ENCODE peak calls at places on chromosome 13, in seven cellular contexts. One of them, this sample, is unnamed.
A peak's percentile ranks its signal among the peaks of the same experiment; 100 is the strongest.

GRCh38 chr13:58620171-58620570 is 988.6 kb downstream of the PCDH17 start:
- DNase-seq in neural crest cell: no peak
- DNase-seq in AG09319: no peak
- DNase-seq in CD8-positive, alpha-beta T cell: no peak
- DNase-seq in OCI-LY7: no peak
- DNase-seq in cardiac muscle cell: no peak
- DNase-seq in astrocyte of the spinal cord: no peak
- DNase-seq in this sample: no peak

GRCh38 chr13:75305057-75305456 is 176.9 kb downstream of the TBC1D4 start:
- DNase-seq in neural crest cell: no peak
- DNase-seq in AG09319: no peak
- DNase-seq in astrocyte of the spinal cord: no peak
- DNase-seq in cardiac muscle cell: peak; percentile 31
- DNase-seq in CD8-positive, alpha-beta T cell: no peak
- DNase-seq in OCI-LY7: no peak
- DNase-seq in this sample: no peak

GRCh38 chr13:39676315-39676876 is 20.9 kb downstream of the COG6 start:
- DNase-seq in astrocyte of the spinal cord: peak; percentile 62
- DNase-seq in CD8-positive, alpha-beta T cell: no peak
- DNase-seq in neural crest cell: no peak
- DNase-seq in AG09319: no peak
- DNase-seq in OCI-LY7: peak; percentile 41
- DNase-seq in cardiac muscle cell: peak; percentile 60
- DNase-seq in this sample: no peak

GRCh38 chr13:79485014-79485441 is 4.1 kb downstream of the NDFIP2 start:
- DNase-seq in OCI-LY7: no peak
- DNase-seq in cardiac muscle cell: no peak
- DNase-seq in CD8-positive, alpha-beta T cell: no peak
- DNase-seq in neural crest cell: no peak
- DNase-seq in astrocyte of the spinal cord: peak; percentile 86
- DNase-seq in AG09319: no peak
- DNase-seq in this sample: no peak

GRCh38 chr13:74450525-74450845 is 316.3 kb upstream of the KLF12 start:
- DNase-seq in astrocyte of the spinal cord: no peak
- DNase-seq in OCI-LY7: no peak
- DNase-seq in CD8-positive, alpha-beta T cell: no peak
- DNase-seq in cardiac muscle cell: no peak
- DNase-seq in AG09319: no peak
- DNase-seq in neural crest cell: no peak
- DNase-seq in this sample: no peak

GRCh38 chr13:45847554-45848224 is 3.9 kb downstream of the SIAH3 start:
- DNase-seq in neural crest cell: no peak
- DNase-seq in astrocyte of the spinal cord: no peak
- DNase-seq in cardiac muscle cell: peak; percentile 60
- DNase-seq in AG09319: no peak
- DNase-seq in OCI-LY7: no peak
- DNase-seq in CD8-positive, alpha-beta T cell: peak; percentile 21
- DNase-seq in this sample: no peak

GRCh38 chr13:68232351-68233130 is 1002.4 kb upstream of the PCDH9 start:
- DNase-seq in neural crest cell: no peak
- DNase-seq in AG09319: no peak
- DNase-seq in OCI-LY7: no peak
- DNase-seq in cardiac muscle cell: no peak
- DNase-seq in CD8-positive, alpha-beta T cell: no peak
- DNase-seq in astrocyte of the spinal cord: peak; percentile 11
- DNase-seq in this sample: no peak

GRCh38 chr13:29758591-29759114 is 91.8 kb downstream of the UBL3 start:
- DNase-seq in AG09319: no peak
- DNase-seq in neural crest cell: no peak
- DNase-seq in CD8-positive, alpha-beta T cell: peak; percentile 7
- DNase-seq in cardiac muscle cell: no peak
- DNase-seq in astrocyte of the spinal cord: no peak
- DNase-seq in OCI-LY7: no peak
- DNase-seq in this sample: no peak

GRCh38 chr13:112233256-112233655 is 142.9 kb upstream of the SPACA7 start:
- DNase-seq in CD8-positive, alpha-beta T cell: no peak
- DNase-seq in AG09319: no peak
- DNase-seq in neural crest cell: no peak
- DNase-seq in OCI-LY7: no peak
- DNase-seq in astrocyte of the spinal cord: no peak
- DNase-seq in cardiac muscle cell: no peak
- DNase-seq in this sample: no peak

GRCh38 chr13:46622013-46622917 is 69.3 kb downstream of the LRCH1 start:
- DNase-seq in cardiac muscle cell: no peak
- DNase-seq in AG09319: no peak
- DNase-seq in OCI-LY7: peak; percentile 20
- DNase-seq in CD8-positive, alpha-beta T cell: no peak
- DNase-seq in neural crest cell: no peak
- DNase-seq in astrocyte of the spinal cord: no peak
- DNase-seq in this sample: no peak

GRCh38 chr13:50323440-50324070 is 308.3 kb downstream of the KCNRG start:
- DNase-seq in neural crest cell: no peak
- DNase-seq in CD8-positive, alpha-beta T cell: no peak
- DNase-seq in AG09319: peak; percentile 19
- DNase-seq in cardiac muscle cell: no peak
- DNase-seq in OCI-LY7: no peak
- DNase-seq in astrocyte of the spinal cord: peak; percentile 90
- DNase-seq in this sample: no peak

GRCh38 chr13:36979361-36980040 is 19.6 kb downstream of the ALG5 start:
- DNase-seq in cardiac muscle cell: no peak
- DNase-seq in OCI-LY7: no peak
- DNase-seq in CD8-positive, alpha-beta T cell: no peak
- DNase-seq in astrocyte of the spinal cord: no peak
- DNase-seq in neural crest cell: no peak
- DNase-seq in AG09319: peak; percentile 23
- DNase-seq in this sample: no peak

GRCh38 chr13:49421391-49421790 is 22.5 kb downstream of the CAB39L start:
- DNase-seq in cardiac muscle cell: peak; percentile 11
- DNase-seq in CD8-positive, alpha-beta T cell: peak; percentile 5
- DNase-seq in AG09319: no peak
- DNase-seq in OCI-LY7: peak; percentile 83
- DNase-seq in astrocyte of the spinal cord: no peak
- DNase-seq in neural crest cell: no peak
- DNase-seq in this sample: no peak

GRCh38 chr13:73984201-73984600 is 150.0 kb downstream of the KLF12 start:
- DNase-seq in cardiac muscle cell: no peak
- DNase-seq in neural crest cell: no peak
- DNase-seq in AG09319: no peak
- DNase-seq in astrocyte of the spinal cord: no peak
- DNase-seq in CD8-positive, alpha-beta T cell: no peak
- DNase-seq in OCI-LY7: no peak
- DNase-seq in this sample: no peak

GRCh38 chr13:49869514-49869913 is 66.6 kb downstream of the SPRYD7 start:
- DNase-seq in CD8-positive, alpha-beta T cell: no peak
- DNase-seq in AG09319: no peak
- DNase-seq in OCI-LY7: peak; percentile 38
- DNase-seq in neural crest cell: peak; percentile 6
- DNase-seq in cardiac muscle cell: peak; percentile 50
- DNase-seq in astrocyte of the spinal cord: peak; percentile 22
- DNase-seq in this sample: no peak

GRCh38 chr13:112558696-112559418 is 29.1 kb downstream of the TUBGCP3 start:
- DNase-seq in astrocyte of the spinal cord: no peak
- DNase-seq in neural crest cell: no peak
- DNase-seq in CD8-positive, alpha-beta T cell: no peak
- DNase-seq in AG09319: no peak
- DNase-seq in OCI-LY7: no peak
- DNase-seq in cardiac muscle cell: no peak
- DNase-seq in this sample: no peak

GRCh38 chr13:87680298-87680697 is 9.1 kb downstream of the SLITRK5 start:
- DNase-seq in cardiac muscle cell: no peak
- DNase-seq in neural crest cell: no peak
- DNase-seq in OCI-LY7: peak; percentile 81
- DNase-seq in CD8-positive, alpha-beta T cell: no peak
- DNase-seq in AG09319: no peak
- DNase-seq in astrocyte of the spinal cord: peak; percentile 9
- DNase-seq in this sample: no peak

GRCh38 chr13:113724780-113725315 is 34.2 kb upstream of the TMEM255B start:
- DNase-seq in AG09319: no peak
- DNase-seq in neural crest cell: peak; percentile 77
- DNase-seq in astrocyte of the spinal cord: peak; percentile 70
- DNase-seq in OCI-LY7: peak; percentile 2
- DNase-seq in cardiac muscle cell: peak; percentile 88
- DNase-seq in CD8-positive, alpha-beta T cell: peak; percentile 82
- DNase-seq in this sample: peak; percentile 88

GRCh38 chr13:48223016-48223385 is 10.0 kb upstream of the ITM2B start:
- DNase-seq in cardiac muscle cell: no peak
- DNase-seq in OCI-LY7: no peak
- DNase-seq in CD8-positive, alpha-beta T cell: no peak
- DNase-seq in neural crest cell: no peak
- DNase-seq in AG09319: no peak
- DNase-seq in astrocyte of the spinal cord: no peak
- DNase-seq in this sample: no peak

GRCh38 chr13:94664889-94665288 is 47.5 kb downstream of the SOX21 start:
- DNase-seq in cardiac muscle cell: no peak
- DNase-seq in OCI-LY7: no peak
- DNase-seq in astrocyte of the spinal cord: no peak
- DNase-seq in CD8-positive, alpha-beta T cell: no peak
- DNase-seq in neural crest cell: no peak
- DNase-seq in AG09319: no peak
- DNase-seq in this sample: no peak

GRCh38 chr13:69660155-69660554 is 447.5 kb upstream of the ATXN8OS start:
- DNase-seq in cardiac muscle cell: no peak
- DNase-seq in CD8-positive, alpha-beta T cell: no peak
- DNase-seq in OCI-LY7: peak; percentile 5
- DNase-seq in astrocyte of the spinal cord: no peak
- DNase-seq in neural crest cell: no peak
- DNase-seq in AG09319: no peak
- DNase-seq in this sample: no peak

GRCh38 chr13:91347996-91348905 is 764 bp downstream of the MIR17HG start:
- DNase-seq in OCI-LY7: peak; percentile 93
- DNase-seq in neural crest cell: peak; percentile 30
- DNase-seq in astrocyte of the spinal cord: no peak
- DNase-seq in AG09319: no peak
- DNase-seq in cardiac muscle cell: peak; percentile 91
- DNase-seq in CD8-positive, alpha-beta T cell: peak; percentile 60
- DNase-seq in this sample: peak; percentile 41

GRCh38 chr13:51276684-51277083 is 54.5 kb downstream of the FAM124A start:
- DNase-seq in astrocyte of the spinal cord: no peak
- DNase-seq in AG09319: no peak
- DNase-seq in cardiac muscle cell: no peak
- DNase-seq in neural crest cell: no peak
- DNase-seq in CD8-positive, alpha-beta T cell: no peak
- DNase-seq in OCI-LY7: no peak
- DNase-seq in this sample: no peak

GRCh38 chr13:77378662-77379061 is 51.8 kb upstream of the MYCBP2 start:
- DNase-seq in AG09319: no peak
- DNase-seq in OCI-LY7: no peak
- DNase-seq in astrocyte of the spinal cord: no peak
- DNase-seq in neural crest cell: no peak
- DNase-seq in cardiac muscle cell: no peak
- DNase-seq in CD8-positive, alpha-beta T cell: no peak
- DNase-seq in this sample: no peak

GRCh38 chr13:64758520-64758919 is 2471.6 kb downstream of the PCDH9 start:
- DNase-seq in OCI-LY7: no peak
- DNase-seq in CD8-positive, alpha-beta T cell: no peak
- DNase-seq in AG09319: no peak
- DNase-seq in astrocyte of the spinal cord: peak; percentile 7
- DNase-seq in cardiac muscle cell: no peak
- DNase-seq in neural crest cell: no peak
- DNase-seq in this sample: no peak

GRCh38 chr13:73722120-73722519 is 412.1 kb downstream of the KLF12 start:
- DNase-seq in cardiac muscle cell: no peak
- DNase-seq in AG09319: no peak
- DNase-seq in astrocyte of the spinal cord: peak; percentile 61
- DNase-seq in CD8-positive, alpha-beta T cell: no peak
- DNase-seq in neural crest cell: no peak
- DNase-seq in OCI-LY7: peak; percentile 3
- DNase-seq in this sample: no peak

GRCh38 chr13:26436914-26437313 is 120.6 kb upstream of the WASF3 start:
- DNase-seq in neural crest cell: no peak
- DNase-seq in cardiac muscle cell: no peak
- DNase-seq in astrocyte of the spinal cord: no peak
- DNase-seq in CD8-positive, alpha-beta T cell: no peak
- DNase-seq in AG09319: no peak
- DNase-seq in OCI-LY7: no peak
- DNase-seq in this sample: no peak

GRCh38 chr13:26433776-26434175 is 123.7 kb upstream of the WASF3 start:
- DNase-seq in AG09319: no peak
- DNase-seq in CD8-positive, alpha-beta T cell: no peak
- DNase-seq in neural crest cell: no peak
- DNase-seq in astrocyte of the spinal cord: no peak
- DNase-seq in cardiac muscle cell: no peak
- DNase-seq in OCI-LY7: no peak
- DNase-seq in this sample: no peak
- TF ChIP-seq CTCF in AG09319: no peak
- TF ChIP-seq CTCF in CD8-positive, alpha-beta T cell: no peak
- TF ChIP-seq CTCF in neural crest cell: no peak
- TF ChIP-seq CTCF in astrocyte of the spinal cord: no peak
- TF ChIP-seq CTCF in cardiac muscle cell: no peak
- TF ChIP-seq CTCF in OCI-LY7: no peak
- TF ChIP-seq CTCF in this sample: no peak

GRCh38 chr13:71672527-71672926 is 194.5 kb downstream of the DACH1 start:
- DNase-seq in AG09319: no peak
- DNase-seq in OCI-LY7: no peak
- DNase-seq in neural crest cell: no peak
- DNase-seq in CD8-positive, alpha-beta T cell: no peak
- DNase-seq in astrocyte of the spinal cord: no peak
- DNase-seq in cardiac muscle cell: no peak
- DNase-seq in this sample: no peak

GRCh38 chr13:71677114-71677513 is 189.9 kb downstream of the DACH1 start:
- DNase-seq in astrocyte of the spinal cord: no peak
- DNase-seq in AG09319: no peak
- DNase-seq in OCI-LY7: no peak
- DNase-seq in cardiac muscle cell: no peak
- DNase-seq in neural crest cell: no peak
- DNase-seq in CD8-positive, alpha-beta T cell: no peak
- DNase-seq in this sample: no peak

GRCh38 chr13:71674776-71675352 is 192.1 kb downstream of the DACH1 start:
- DNase-seq in cardiac muscle cell: no peak
- DNase-seq in astrocyte of the spinal cord: no peak
- DNase-seq in OCI-LY7: no peak
- DNase-seq in neural crest cell: no peak
- DNase-seq in AG09319: no peak
- DNase-seq in CD8-positive, alpha-beta T cell: no peak
- DNase-seq in this sample: no peak
- TF ChIP-seq CTCF in cardiac muscle cell: no peak
- TF ChIP-seq CTCF in astrocyte of the spinal cord: peak; percentile 17
- TF ChIP-seq CTCF in OCI-LY7: peak; percentile 60
- TF ChIP-seq CTCF in neural crest cell: no peak
- TF ChIP-seq CTCF in AG09319: no peak
- TF ChIP-seq CTCF in CD8-positive, alpha-beta T cell: no peak
- TF ChIP-seq CTCF in this sample: no peak

DNA sequence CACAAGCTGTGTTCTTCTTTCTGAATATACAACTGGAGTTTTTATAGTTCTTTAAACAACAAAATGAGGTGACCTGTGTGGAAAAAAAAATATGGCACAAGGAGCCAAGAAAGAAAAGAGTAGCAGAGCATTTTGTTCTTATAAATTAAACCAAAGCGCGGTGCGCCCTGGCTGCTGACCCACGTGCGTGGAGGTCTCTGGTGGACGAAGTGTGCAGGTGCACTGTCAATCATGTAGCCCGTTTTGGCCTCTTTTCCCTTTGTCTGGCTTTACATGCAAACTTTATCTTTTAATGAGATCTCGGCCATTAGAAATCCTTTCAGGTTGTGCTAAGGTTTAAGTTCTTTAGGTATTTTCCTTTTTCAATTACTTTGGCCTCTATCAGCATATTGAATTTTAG is 443.8 kb upstream of the SLC10A2 start:
- DNase-seq in cardiac muscle cell: no peak
- DNase-seq in OCI-LY7: no peak
- DNase-seq in CD8-positive, alpha-beta T cell: no peak
- DNase-seq in astrocyte of the spinal cord: no peak
- DNase-seq in AG09319: no peak
- DNase-seq in neural crest cell: no peak
- DNase-seq in this sample: no peak
- TF ChIP-seq CTCF in cardiac muscle cell: no peak
- TF ChIP-seq CTCF in OCI-LY7: no peak
- TF ChIP-seq CTCF in CD8-positive, alpha-beta T cell: no peak
- TF ChIP-seq CTCF in astrocyte of the spinal cord: no peak
- TF ChIP-seq CTCF in AG09319: no peak
- TF ChIP-seq CTCF in neural crest cell: no peak
- TF ChIP-seq CTCF in this sample: no peak

GRCh38 chr13:26605845-26606244 is 48.4 kb downstream of the WASF3 start:
- DNase-seq in cardiac muscle cell: no peak
- DNase-seq in astrocyte of the spinal cord: no peak
- DNase-seq in neural crest cell: no peak
- DNase-seq in OCI-LY7: peak; percentile 21
- DNase-seq in CD8-positive, alpha-beta T cell: no peak
- DNase-seq in AG09319: no peak
- DNase-seq in this sample: no peak
- TF ChIP-seq CTCF in cardiac muscle cell: no peak
- TF ChIP-seq CTCF in astrocyte of the spinal cord: peak; percentile 17
- TF ChIP-seq CTCF in neural crest cell: peak; percentile 27
- TF ChIP-seq CTCF in OCI-LY7: peak; percentile 64
- TF ChIP-seq CTCF in CD8-positive, alpha-beta T cell: no peak
- TF ChIP-seq CTCF in AG09319: no peak
- TF ChIP-seq CTCF in this sample: no peak

This sample was measured in mesothelial cell of epicardium.